ENCODE peak calls at places on chromosomes 2 and 18, in ten cellular contexts. One of them, this sample, is unnamed. For H3K36me3, the result is how much of the 10 kb centered on the place peaks cover.

GRCh38 chr2:42042956-42043355 is 4.9 kb upstream of the PKDCC start:
- DNase-seq in BE2C: no peak
- DNase-seq in endodermal cell: no peak
- DNase-seq in lung: no peak
- DNase-seq in right atrium auricular region: no peak
- DNase-seq in osteoblast: peak
- DNase-seq in spleen: no peak
- DNase-seq in upper lobe of right lung: no peak
- DNase-seq in neural progenitor cell: no peak
- DNase-seq in PC-9: no peak
- DNase-seq in this sample: no peak

GRCh38 chr2:30758315-30758714 is 48.9 kb downstream of the CAPN13 start:
- DNase-seq in neural progenitor cell: no peak
- DNase-seq in osteoblast: no peak
- DNase-seq in upper lobe of right lung: peak
- DNase-seq in PC-9: no peak
- DNase-seq in endodermal cell: no peak
- DNase-seq in BE2C: peak
- DNase-seq in right atrium auricular region: no peak
- DNase-seq in spleen: peak
- DNase-seq in lung: no peak
- DNase-seq in this sample: no peak

GRCh38 chr18:13934676-13935075 is 19.3 kb upstream of the MC2R start:
- DNase-seq in upper lobe of right lung: no peak
- DNase-seq in neural progenitor cell: no peak
- DNase-seq in spleen: no peak
- DNase-seq in BE2C: no peak
- DNase-seq in right atrium auricular region: no peak
- DNase-seq in endodermal cell: no peak
- DNase-seq in osteoblast: no peak
- DNase-seq in lung: no peak
- DNase-seq in PC-9: no peak
- DNase-seq in this sample: no peak

GRCh38 chr2:62698653-62699052 is 6.9 kb upstream of the EHBP1 start:
- DNase-seq in lung: no peak
- DNase-seq in spleen: no peak
- DNase-seq in endodermal cell: no peak
- DNase-seq in right atrium auricular region: no peak
- DNase-seq in osteoblast: no peak
- DNase-seq in PC-9: no peak
- DNase-seq in neural progenitor cell: no peak
- DNase-seq in upper lobe of right lung: no peak
- DNase-seq in BE2C: no peak
- DNase-seq in this sample: no peak

GRCh38 chr2:48725696-48726494 is 29.6 kb downstream of the LHCGR start:
- DNase-seq in upper lobe of right lung: no peak
- DNase-seq in osteoblast: no peak
- DNase-seq in BE2C: no peak
- DNase-seq in endodermal cell: peak
- DNase-seq in PC-9: no peak
- DNase-seq in right atrium auricular region: no peak
- DNase-seq in neural progenitor cell: no peak
- DNase-seq in spleen: no peak
- DNase-seq in lung: no peak
- DNase-seq in this sample: no peak

GRCh38 chr18:48923746-48924580 is 26.8 kb downstream of the SMAD7 start:
- DNase-seq in PC-9: no peak
- DNase-seq in upper lobe of right lung: no peak
- DNase-seq in spleen: peak
- DNase-seq in endodermal cell: peak
- DNase-seq in BE2C: no peak
- DNase-seq in neural progenitor cell: no peak
- DNase-seq in lung: no peak
- DNase-seq in right atrium auricular region: no peak
- DNase-seq in osteoblast: peak
- DNase-seq in this sample: no peak

GRCh38 chr2:230713331-230714121 is 884 bp downstream of the CAB39 start:
- DNase-seq in spleen: peak
- DNase-seq in osteoblast: peak
- DNase-seq in PC-9: peak
- DNase-seq in lung: peak
- DNase-seq in right atrium auricular region: no peak
- DNase-seq in upper lobe of right lung: peak
- DNase-seq in BE2C: peak
- DNase-seq in neural progenitor cell: peak
- DNase-seq in endodermal cell: peak
- DNase-seq in this sample: peak

GRCh38 chr2:14752294-14752693 is 119.8 kb downstream of the LRATD1 start:
- DNase-seq in right atrium auricular region: no peak
- DNase-seq in neural progenitor cell: no peak
- DNase-seq in endodermal cell: no peak
- DNase-seq in lung: no peak
- DNase-seq in spleen: no peak
- DNase-seq in osteoblast: no peak
- DNase-seq in PC-9: no peak
- DNase-seq in BE2C: no peak
- DNase-seq in upper lobe of right lung: no peak
- DNase-seq in this sample: no peak

GRCh38 chr18:35473562-35473961 is 24.2 kb downstream of the INO80C start:
- DNase-seq in upper lobe of right lung: no peak
- DNase-seq in PC-9: no peak
- DNase-seq in spleen: no peak
- DNase-seq in endodermal cell: no peak
- DNase-seq in osteoblast: no peak
- DNase-seq in BE2C: no peak
- DNase-seq in lung: no peak
- DNase-seq in neural progenitor cell: no peak
- DNase-seq in right atrium auricular region: no peak
- DNase-seq in this sample: no peak
- TF ChIP-seq CTCF in upper lobe of right lung: no peak
- TF ChIP-seq CTCF in PC-9: no peak
- TF ChIP-seq CTCF in spleen: no peak
- TF ChIP-seq CTCF in endodermal cell: no peak
- TF ChIP-seq CTCF in osteoblast: no peak
- TF ChIP-seq CTCF in BE2C: no peak
- TF ChIP-seq CTCF in lung: no peak
- TF ChIP-seq CTCF in neural progenitor cell: no peak
- TF ChIP-seq CTCF in right atrium auricular region: no peak
- TF ChIP-seq CTCF in this sample: no peak

GRCh38 chr2:28768422-28768821 is 16.8 kb downstream of the PPP1CB start:
- DNase-seq in neural progenitor cell: no peak
- DNase-seq in spleen: no peak
- DNase-seq in BE2C: no peak
- DNase-seq in endodermal cell: no peak
- DNase-seq in lung: no peak
- DNase-seq in PC-9: no peak
- DNase-seq in right atrium auricular region: no peak
- DNase-seq in upper lobe of right lung: no peak
- DNase-seq in osteoblast: no peak
- DNase-seq in this sample: no peak
- H3K36me3 ChIP-seq in neural progenitor cell: under half
- H3K36me3 ChIP-seq in spleen: under half
- H3K36me3 ChIP-seq in BE2C: under half
- H3K36me3 ChIP-seq in endodermal cell: under half
- H3K36me3 ChIP-seq in lung: under half
- H3K36me3 ChIP-seq in PC-9: under half
- H3K36me3 ChIP-seq in right atrium auricular region: under half
- H3K36me3 ChIP-seq in upper lobe of right lung: under half
- H3K36me3 ChIP-seq in osteoblast: under half
- H3K36me3 ChIP-seq in this sample: under half

GRCh38 chr18:76451475-76452331 is 43.3 kb downstream of the ZNF516 start:
- DNase-seq in endodermal cell: peak
- DNase-seq in spleen: peak
- DNase-seq in osteoblast: no peak
- DNase-seq in upper lobe of right lung: no peak
- DNase-seq in neural progenitor cell: peak
- DNase-seq in right atrium auricular region: peak
- DNase-seq in lung: no peak
- DNase-seq in BE2C: peak
- DNase-seq in PC-9: no peak
- DNase-seq in this sample: no peak
- H3K4me3 ChIP-seq in endodermal cell: peak
- H3K4me3 ChIP-seq in spleen: peak
- H3K4me3 ChIP-seq in osteoblast: peak
- H3K4me3 ChIP-seq in upper lobe of right lung: peak
- H3K4me3 ChIP-seq in neural progenitor cell: peak
- H3K4me3 ChIP-seq in right atrium auricular region: peak
- H3K4me3 ChIP-seq in lung: peak
- H3K4me3 ChIP-seq in BE2C: peak
- H3K4me3 ChIP-seq in PC-9: no peak
- H3K4me3 ChIP-seq in this sample: peak

GRCh38 chr18:7000484-7001096 is 117.0 kb downstream of the LAMA1 start:
- DNase-seq in lung: no peak
- DNase-seq in endodermal cell: no peak
- DNase-seq in osteoblast: no peak
- DNase-seq in BE2C: no peak
- DNase-seq in upper lobe of right lung: no peak
- DNase-seq in PC-9: no peak
- DNase-seq in neural progenitor cell: peak
- DNase-seq in spleen: no peak
- DNase-seq in right atrium auricular region: no peak
- DNase-seq in this sample: no peak
- TF ChIP-seq CTCF in lung: peak
- TF ChIP-seq CTCF in endodermal cell: peak
- TF ChIP-seq CTCF in osteoblast: peak
- TF ChIP-seq CTCF in BE2C: peak
- TF ChIP-seq CTCF in upper lobe of right lung: peak
- TF ChIP-seq CTCF in PC-9: peak
- TF ChIP-seq CTCF in neural progenitor cell: peak
- TF ChIP-seq CTCF in spleen: no peak
- TF ChIP-seq CTCF in right atrium auricular region: no peak
- TF ChIP-seq CTCF in this sample: peak

GRCh38 chr2:100136310-100136709 is 6.1 kb downstream of the AFF3 start:
- DNase-seq in PC-9: no peak
- DNase-seq in lung: no peak
- DNase-seq in endodermal cell: no peak
- DNase-seq in spleen: no peak
- DNase-seq in BE2C: no peak
- DNase-seq in osteoblast: no peak
- DNase-seq in right atrium auricular region: no peak
- DNase-seq in neural progenitor cell: no peak
- DNase-seq in upper lobe of right lung: no peak
- DNase-seq in this sample: peak

GRCh38 chr2:100137318-100137717 is 5.1 kb downstream of the AFF3 start:
- DNase-seq in neural progenitor cell: no peak
- DNase-seq in osteoblast: no peak
- DNase-seq in BE2C: no peak
- DNase-seq in PC-9: no peak
- DNase-seq in upper lobe of right lung: no peak
- DNase-seq in spleen: no peak
- DNase-seq in right atrium auricular region: no peak
- DNase-seq in lung: no peak
- DNase-seq in endodermal cell: peak
- DNase-seq in this sample: no peak

GRCh38 chr2:100139114-100139513 is 3.3 kb downstream of the AFF3 start:
- DNase-seq in right atrium auricular region: no peak
- DNase-seq in BE2C: peak
- DNase-seq in neural progenitor cell: no peak
- DNase-seq in spleen: no peak
- DNase-seq in osteoblast: no peak
- DNase-seq in lung: no peak
- DNase-seq in upper lobe of right lung: no peak
- DNase-seq in endodermal cell: no peak
- DNase-seq in PC-9: no peak
- DNase-seq in this sample: no peak

GRCh38 chr2:100140582-100140981 is 1.8 kb downstream of the AFF3 start:
- DNase-seq in upper lobe of right lung: no peak
- DNase-seq in neural progenitor cell: no peak
- DNase-seq in BE2C: no peak
- DNase-seq in osteoblast: no peak
- DNase-seq in PC-9: no peak
- DNase-seq in lung: no peak
- DNase-seq in endodermal cell: no peak
- DNase-seq in right atrium auricular region: no peak
- DNase-seq in spleen: no peak
- DNase-seq in this sample: no peak

DNA sequence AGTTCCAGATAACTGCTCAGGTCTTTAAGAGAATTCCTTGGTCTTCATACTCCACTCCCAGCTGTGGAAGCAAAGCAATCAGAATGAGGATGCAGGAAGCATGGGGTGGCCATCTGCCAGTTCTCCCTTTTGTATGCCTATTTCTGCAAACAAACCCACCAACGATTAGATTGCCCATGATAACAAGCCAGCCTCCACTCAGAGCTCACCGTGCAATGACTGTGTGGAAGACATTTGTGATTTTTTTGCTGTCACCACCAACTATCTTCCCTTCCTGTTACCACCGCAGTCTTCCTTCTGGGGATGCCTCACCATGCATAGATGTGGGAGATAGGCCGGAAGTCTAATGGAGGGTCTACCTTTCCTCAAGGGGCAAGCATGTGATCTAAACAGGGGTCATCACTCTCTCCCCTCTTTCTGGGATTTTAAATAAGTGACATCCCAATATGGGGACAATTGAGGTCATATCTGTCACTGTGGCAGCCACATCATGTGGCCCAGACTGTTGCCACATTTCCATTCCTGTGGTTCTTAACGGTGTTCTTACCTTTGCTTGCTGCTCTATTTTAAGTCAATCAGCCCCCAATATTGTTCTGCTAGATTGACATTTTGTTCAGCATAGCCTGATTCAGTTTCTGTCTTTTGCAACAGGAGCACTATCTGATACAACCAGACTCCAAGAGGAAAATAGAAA is 4.4 kb downstream of the AFF3 start:
- DNase-seq in neural progenitor cell: no peak
- DNase-seq in lung: no peak
- DNase-seq in upper lobe of right lung: no peak
- DNase-seq in right atrium auricular region: no peak
- DNase-seq in PC-9: no peak
- DNase-seq in osteoblast: no peak
- DNase-seq in endodermal cell: no peak
- DNase-seq in BE2C: no peak
- DNase-seq in spleen: no peak
- DNase-seq in this sample: no peak
- H3K36me3 ChIP-seq in neural progenitor cell: under half
- H3K36me3 ChIP-seq in lung: under half
- H3K36me3 ChIP-seq in upper lobe of right lung: under half
- H3K36me3 ChIP-seq in right atrium auricular region: under half
- H3K36me3 ChIP-seq in PC-9: under half
- H3K36me3 ChIP-seq in osteoblast: under half
- H3K36me3 ChIP-seq in endodermal cell: under half
- H3K36me3 ChIP-seq in BE2C: under half
- H3K36me3 ChIP-seq in spleen: under half
- H3K36me3 ChIP-seq in this sample: under half